ENCODE peak calls at places on chromosome 3, in six cellular contexts. One of them, this sample, is unnamed.

GRCh38 chr3:115280531-115280930 is 133.4 kb upstream of the ZBTB20 start:
- DNase-seq in heart left ventricle: no peak
- DNase-seq in psoas muscle: no peak
- DNase-seq in effector memory CD8-positive, alpha-beta T cell: no peak
- DNase-seq in NCI-H2081 treated with DMSO at 0.1 percent for 48 hours: no peak
- DNase-seq in activated B cell treated with CpG ODN at 0.5 μM for 24 hours: no peak
- DNase-seq in this sample: no peak

GRCh38 chr3:189572249-189572648 is 58.9 kb upstream of the TP63 start:
- DNase-seq in heart left ventricle: no peak
- DNase-seq in psoas muscle: no peak
- DNase-seq in effector memory CD8-positive, alpha-beta T cell: no peak
- DNase-seq in NCI-H2081 treated with DMSO at 0.1 percent for 48 hours: no peak
- DNase-seq in activated B cell treated with CpG ODN at 0.5 μM for 24 hours: no peak
- DNase-seq in this sample: no peak

GRCh38 chr3:8324727-8325126 is 176.9 kb upstream of the LMCD1 start:
- DNase-seq in heart left ventricle: peak
- DNase-seq in psoas muscle: peak
- DNase-seq in effector memory CD8-positive, alpha-beta T cell: peak
- DNase-seq in NCI-H2081 treated with DMSO at 0.1 percent for 48 hours: no peak
- DNase-seq in activated B cell treated with CpG ODN at 0.5 μM for 24 hours: no peak
- DNase-seq in this sample: no peak

GRCh38 chr3:168288511-168289268 is 193.0 kb upstream of the GOLIM4 start:
- DNase-seq in heart left ventricle: no peak
- DNase-seq in psoas muscle: no peak
- DNase-seq in effector memory CD8-positive, alpha-beta T cell: no peak
- DNase-seq in NCI-H2081 treated with DMSO at 0.1 percent for 48 hours: no peak
- DNase-seq in activated B cell treated with CpG ODN at 0.5 μM for 24 hours: no peak
- DNase-seq in this sample: no peak

GRCh38 chr3:117788086-117788485 is 1078.5 kb downstream of the TUSC7 start:
- DNase-seq in heart left ventricle: no peak
- DNase-seq in psoas muscle: no peak
- DNase-seq in effector memory CD8-positive, alpha-beta T cell: no peak
- DNase-seq in NCI-H2081 treated with DMSO at 0.1 percent for 48 hours: no peak
- DNase-seq in activated B cell treated with CpG ODN at 0.5 μM for 24 hours: no peak
- DNase-seq in this sample: peak

GRCh38 chr3:55427739-55428138 is 59.4 kb downstream of the WNT5A start:
- DNase-seq in heart left ventricle: no peak
- DNase-seq in psoas muscle: no peak
- DNase-seq in effector memory CD8-positive, alpha-beta T cell: no peak
- DNase-seq in NCI-H2081 treated with DMSO at 0.1 percent for 48 hours: no peak
- DNase-seq in activated B cell treated with CpG ODN at 0.5 μM for 24 hours: no peak
- DNase-seq in this sample: no peak

GRCh38 chr3:45507820-45508317 is 86.7 kb upstream of the LIMD1 start:
- DNase-seq in heart left ventricle: peak
- DNase-seq in psoas muscle: peak
- DNase-seq in effector memory CD8-positive, alpha-beta T cell: no peak
- DNase-seq in NCI-H2081 treated with DMSO at 0.1 percent for 48 hours: no peak
- DNase-seq in activated B cell treated with CpG ODN at 0.5 μM for 24 hours: no peak
- DNase-seq in this sample: no peak

GRCh38 chr3:120460862-120461261 is 10.1 kb upstream of the FSTL1 start:
- DNase-seq in heart left ventricle: no peak
- DNase-seq in psoas muscle: no peak
- DNase-seq in effector memory CD8-positive, alpha-beta T cell: no peak
- DNase-seq in NCI-H2081 treated with DMSO at 0.1 percent for 48 hours: no peak
- DNase-seq in activated B cell treated with CpG ODN at 0.5 μM for 24 hours: no peak
- DNase-seq in this sample: no peak

This sample was measured in epithelial cell of proximal tubule.